ENCODE peak calls at places on chromosome 3, in five cellular contexts. V is Right ventricle myocardium superior, W is amygdala, O is activated T-cell treated with anti-CD3 and anti-CD28 coated beads for 1 hour, U is hepatocyte. P is an unnamed sample.

GRCh38 chr3:60147249-60147648 is 1097.4 kb upstream of the CFAP20DC start:
- DNase-seq in W (no peak), U (no peak), O (no peak), V (no peak), P (no peak)

GRCh38 chr3:53243165-53243564 is 12.7 kb downstream of the TKT start:
- DNase-seq in W (no peak), O (no peak), V (peak), U (no peak), P (no peak)

GRCh38 chr3:46420931-46421330 is 13.9 kb downstream of the CCRL2 start:
- DNase-seq in V (no peak), U (no peak), O (no peak), W (no peak), P (no peak)

GRCh38 chr3:151998744-151999143 is 125.3 kb downstream of the SUCNR1 start:
- DNase-seq in W (no peak), O (no peak), U (no peak), V (no peak), P (no peak)

GRCh38 chr3:100540791-100541334 is 48.4 kb downstream of the TMEM45A start:
- DNase-seq in W (no peak), V (no peak), O (no peak), U (no peak), P (no peak)

GRCh38 chr3:155024006-155024638 is 56.0 kb upstream of the MME start:
- DNase-seq in V (no peak), U (no peak), W (no peak), O (no peak), P (no peak)

GRCh38 chr3:45479627-45480026 is 91.3 kb downstream of the LARS2 start:
- DNase-seq in U (peak), V (no peak), W (no peak), O (no peak), P (no peak)

GRCh38 chr3:171936231-171936841 is 93.2 kb downstream of the TMEM212 start:
- DNase-seq in U (peak), W (no peak), O (no peak), V (no peak), P (peak)

GRCh38 chr3:143056372-143056771 is 55.0 kb downstream of the U2SURP start:
- DNase-seq in V (no peak), W (no peak), O (no peak), U (no peak), P (no peak)

GRCh38 chr3:172268425-172268824 is 179.8 kb downstream of the GHSR start:
- DNase-seq in W (no peak), V (no peak), O (no peak), U (no peak), P (no peak)

GRCh38 chr3:3799173-3800075 is at the start of gene LRRN1:
- DNase-seq in W (peak), O (peak), U (peak), V (peak), P (no peak)

GRCh38 chr3:186014866-186015265 is 77.1 kb upstream of the TRA2B start:
- DNase-seq in V (no peak), O (no peak), U (no peak), W (no peak), P (no peak)

GRCh38 chr3:141255864-141256263 is 24.2 kb downstream of the PXYLP1 start:
- DNase-seq in W (no peak), U (no peak), V (no peak), O (peak), P (peak)